ENCODE peak calls at places on chromosomes 1 and 21, in seven cellular contexts. R, F, T, H, E, S and Y are unnamed samples.

GRCh38 chr1:109371271-109371739 is 26.4 kb downstream of the SORT1 start:
- DNase-seq in T (no peak), R (no peak), E (peak; percentile 55), H (peak; percentile 54), S (no peak), F (no peak), Y (peak; percentile 92)

GRCh38 chr1:55050283-55050682 is 10.9 kb downstream of the PCSK9 start:
- DNase-seq in S (no peak), H (no peak), T (no peak), E (no peak), F (no peak), R (no peak), Y (peak; percentile 57)

GRCh38 chr1:185401019-185401418 is 84.0 kb upstream of the IVNS1ABP start:
- DNase-seq in E (peak; percentile 34), T (no peak), S (no peak), H (peak; percentile 73), R (no peak), F (peak; percentile 55), Y (peak; percentile 89)

GRCh38 chr21:44618504-44618903 is 6.6 kb downstream of the KRTAP10-8 start:
- DNase-seq in T (no peak), H (peak; percentile 4), S (no peak), E (no peak), F (no peak), R (no peak), Y (no peak)

GRCh38 chr1:32702599-32703478 is at the start of gene SYNC:
- DNase-seq in H (peak; percentile 68), T (no peak), S (peak; percentile 2), E (peak; percentile 57), R (peak; percentile 49), F (peak; percentile 65), Y (peak; percentile 87)

GRCh38 chr1:153903841-153904455 is 18.8 kb downstream of the GATAD2B start:
- DNase-seq in H (no peak), R (no peak), S (no peak), T (no peak), E (no peak), F (no peak), Y (no peak)

GRCh38 chr1:82731216-82731615 is 930.5 kb downstream of the ADGRL2 start:
- DNase-seq in E (no peak), F (no peak), T (no peak), S (no peak), R (no peak), H (no peak), Y (no peak)

GRCh38 chr1:227357229-227358078 is 39.2 kb upstream of the CDC42BPA start:
- DNase-seq in E (peak; percentile 83), H (peak; percentile 93), S (no peak), R (no peak), F (peak; percentile 91), T (no peak), Y (peak; percentile 95)

GRCh38 chr1:27318137-27318536 is 3.8 kb upstream of the TMEM222 start:
- DNase-seq in T (no peak), H (no peak), E (no peak), F (no peak), R (no peak), S (no peak), Y (no peak)